ENCODE peak calls at places on chromosomes 11 and 22, in eight cellular contexts. C, F, K, N, E, I, H and M are unnamed samples.

GRCh38 chr22:44963832-44964721 is 45.7 kb downstream of the PHF21B start:
- DNase-seq in N (no peak), K (no peak), I (no peak), H (no peak), C (no peak), E (no peak), F (no peak), M (no peak)

GRCh38 chr11:59510917-59511589 is at the start of gene OR4D9:
- DNase-seq in F (no peak), N (no peak), E (no peak), I (no peak), C (no peak), K (no peak), H (no peak), M (no peak)

GRCh38 chr11:134945993-134946392 is 534.0 kb upstream of the B3GAT1 start:
- DNase-seq in F (no peak), E (no peak), C (no peak), N (peak), K (no peak), I (no peak), H (no peak), M (no peak)

GRCh38 chr11:58727415-58727797 is 4.3 kb downstream of the GLYAT start:
- DNase-seq in E (no peak), K (no peak), F (no peak), N (no peak), H (no peak), C (no peak), I (no peak), M (no peak)

GRCh38 chr11:131108780-131109179 is 192.5 kb upstream of the SNX19 start:
- DNase-seq in H (peak), I (peak), C (no peak), E (no peak), K (no peak), N (no peak), F (no peak), M (no peak)

GRCh38 chr22:49016909-49017768 is 810.5 kb downstream of the BRD1 start:
- DNase-seq in F (no peak), K (no peak), C (no peak), I (no peak), N (peak), H (no peak), E (no peak), M (no peak)

GRCh38 chr11:33722579-33723234 is 13.5 kb downstream of the CD59 start:
- DNase-seq in I (peak), C (no peak), N (no peak), H (peak), F (no peak), K (no peak), E (peak), M (no peak)

GRCh38 chr11:100791873-100792272 is 104.8 kb downstream of the ARHGAP42 start:
- DNase-seq in F (no peak), C (no peak), K (no peak), I (peak), H (no peak), E (no peak), N (no peak), M (no peak)

GRCh38 chr11:92180226-92180625 is 44.4 kb upstream of the FAT3 start:
- DNase-seq in C (no peak), H (no peak), N (no peak), I (no peak), F (no peak), E (no peak), K (no peak), M (no peak)

GRCh38 chr22:50739894-50740293 is 1.9 kb downstream of the ACR start:
- DNase-seq in K (no peak), E (no peak), I (no peak), C (no peak), H (no peak), N (peak), F (no peak), M (no peak)

GRCh38 chr22:39478461-39478860 is 21.6 kb downstream of the MGAT3 start:
- DNase-seq in H (no peak), E (no peak), N (peak), K (peak), F (no peak), C (peak), I (peak), M (no peak)

GRCh38 chr11:115159122-115159665 is 345.0 kb downstream of the CADM1 start:
- DNase-seq in E (no peak), K (peak), I (no peak), F (no peak), H (no peak), N (no peak), C (no peak), M (no peak)

GRCh38 chr11:10350341-10350740 is 45.5 kb downstream of the ADM start:
- DNase-seq in C (no peak), H (peak), K (peak), N (peak), F (no peak), I (peak), E (no peak), M (no peak)

GRCh38 chr11:59261150-59261549 is 48.4 kb upstream of the MPEG1 start:
- DNase-seq in E (no peak), I (no peak), F (no peak), H (no peak), N (peak), C (no peak), K (no peak), M (no peak)

GRCh38 chr11:64076764-64077163 is 41.0 kb downstream of the FLRT1 start:
- DNase-seq in H (no peak), K (no peak), F (no peak), N (no peak), C (no peak), E (no peak), I (no peak), M (no peak)

GRCh38 chr22:19991395-19991644 is 25.3 kb downstream of the ARVCF start:
- DNase-seq in E (no peak), H (no peak), K (no peak), I (no peak), N (no peak), F (no peak), C (no peak), M (no peak)

GRCh38 chr11:102780491-102780918 is at the start of gene MMP10:
- DNase-seq in C (peak), E (no peak), K (no peak), N (peak), F (no peak), I (peak), H (peak), M (no peak)

GRCh38 chr11:14861680-14862079 is 30.4 kb downstream of the CYP2R1 start:
- DNase-seq in N (no peak), I (no peak), K (no peak), E (no peak), C (no peak), F (peak), H (no peak), M (no peak)

GRCh38 chr11:45073575-45074225 is 72.7 kb upstream of the PRDM11 start:
- DNase-seq in I (no peak), H (no peak), E (no peak), C (peak), N (no peak), K (no peak), F (no peak), M (no peak)

GRCh38 chr22:28799834-28800307 is 498 bp downstream of the XBP1 start:
- DNase-seq in E (no peak), F (peak), K (no peak), N (peak), H (peak), C (peak), I (peak), M (no peak)

GRCh38 chr22:28801845-28802594 is 1.7 kb upstream of the XBP1 start:
- DNase-seq in E (no peak), N (no peak), F (peak), I (no peak), H (peak), C (no peak), K (no peak), M (no peak)

GRCh38 chr22:28799125-28799833 is 1.1 kb downstream of the XBP1 start:
- DNase-seq in C (no peak), H (peak), K (no peak), E (no peak), F (peak), N (no peak), I (peak), M (no peak)

GRCh38 chr22:28800308-28801041 is at the start of gene XBP1:
- DNase-seq in F (peak), E (peak), K (peak), I (peak), N (peak), C (peak), H (peak), M (peak)

GRCh38 chr22:28802595-28803087 is 2.3 kb upstream of the XBP1 start:
- DNase-seq in F (no peak), C (no peak), H (no peak), I (no peak), N (no peak), K (no peak), E (no peak), M (no peak)
- TF ChIP-seq CTCF in F (peak), C (no peak), H (no peak), I (no peak), N (peak), K (peak), E (no peak), M (no peak)

DNA sequence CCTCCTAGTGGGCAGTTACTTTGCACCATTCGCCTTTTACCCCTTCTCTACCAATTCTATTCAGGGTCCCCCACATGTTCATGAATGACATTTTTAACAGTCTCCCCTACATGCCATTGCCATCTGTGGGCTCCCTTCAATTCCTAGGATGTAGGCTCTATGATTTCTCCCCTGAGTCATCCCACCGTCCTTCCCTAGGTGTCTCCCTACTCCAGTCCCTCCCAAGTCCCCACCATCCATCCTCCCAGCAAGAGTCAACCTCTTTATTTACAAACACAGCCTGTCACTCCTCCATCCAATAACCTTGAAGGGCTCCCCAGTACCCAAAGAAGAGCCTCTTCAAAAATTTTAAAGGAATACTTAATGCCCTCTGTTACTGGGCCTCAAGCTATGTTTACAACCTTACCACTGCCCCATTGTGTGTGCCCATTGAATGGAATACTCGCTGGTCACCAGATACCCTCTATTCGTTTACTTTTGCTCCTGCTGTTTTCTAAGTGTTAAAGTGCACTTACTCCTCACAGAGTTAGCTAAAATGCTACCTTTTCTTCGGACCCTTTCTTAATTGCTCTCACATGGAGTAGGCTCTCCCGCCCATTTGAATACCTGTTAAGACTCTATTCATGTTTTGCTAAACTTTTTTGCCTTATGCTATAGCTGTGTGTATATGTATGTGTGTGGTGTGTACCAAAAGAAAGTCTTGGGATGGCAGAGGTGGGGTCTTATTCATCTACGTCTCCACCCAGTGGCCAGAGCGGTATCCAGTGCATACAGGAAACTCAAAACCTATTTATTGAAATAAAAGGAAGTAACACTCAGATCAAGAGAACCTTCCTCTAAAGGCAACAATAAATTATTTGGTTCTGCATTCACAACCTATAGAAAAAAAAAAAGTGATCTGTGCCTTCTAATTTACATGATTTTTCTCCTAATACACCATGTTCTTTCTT is 235.8 kb upstream of the CCDC90B start:
- DNase-seq in N (peak), K (peak), E (no peak), H (peak), I (peak), C (peak), F (no peak), M (no peak)
- TF ChIP-seq CTCF in N (peak), K (peak), E (peak), H (peak), I (peak), C (no peak), F (no peak), M (peak)

DNA sequence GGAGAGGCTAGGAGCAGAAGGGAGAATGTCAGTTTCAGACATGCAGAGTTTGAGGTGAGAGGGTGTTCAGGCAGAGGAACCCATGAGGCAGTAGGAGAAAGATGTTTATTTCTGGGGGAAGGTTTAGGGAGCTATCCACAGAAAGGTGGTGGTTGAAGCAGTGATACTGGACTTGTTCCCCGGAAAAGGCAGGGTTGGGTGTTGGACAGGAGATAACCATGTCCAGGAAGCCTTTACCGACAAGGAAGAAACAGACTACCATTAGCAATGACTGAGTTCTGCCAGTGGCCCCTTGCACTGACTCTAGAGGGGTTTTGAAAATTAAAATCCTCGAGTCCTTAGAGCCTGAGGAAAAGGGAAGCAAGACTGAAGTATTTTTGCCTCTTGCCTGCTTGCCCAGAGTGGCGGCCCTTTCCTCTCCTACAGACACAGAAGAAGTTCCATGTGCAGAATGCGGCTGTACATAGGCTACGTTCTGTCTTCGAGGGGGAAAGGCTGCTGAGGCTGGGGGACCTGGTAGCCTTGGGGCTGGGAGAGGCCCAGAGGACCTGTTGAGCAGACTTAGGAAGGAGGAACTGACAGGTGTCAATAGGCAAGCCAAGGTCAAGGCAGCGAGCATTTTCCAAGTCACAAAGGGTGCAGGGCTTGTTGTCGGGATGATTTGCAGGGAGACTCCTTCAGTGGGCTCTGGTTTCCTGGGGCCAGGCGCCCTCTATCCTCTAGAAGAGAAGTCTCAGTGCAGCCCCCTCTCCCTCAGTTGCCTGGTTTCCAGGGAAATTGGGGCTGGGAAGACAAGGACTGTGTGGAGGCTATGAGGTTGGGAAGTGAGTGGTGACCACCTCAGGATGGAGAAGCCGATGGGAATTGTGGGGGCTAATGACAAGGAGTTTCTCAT is 146.7 kb downstream of the LDLRAD3 start:
- DNase-seq in F (no peak), E (no peak), I (no peak), C (no peak), K (no peak), H (no peak), N (peak), M (no peak)
- TF ChIP-seq CTCF in F (no peak), E (no peak), I (no peak), C (no peak), K (no peak), H (no peak), N (peak), M (no peak)

GRCh38 chr11:77820565-77821348 is at the start of the genes AAMDC and RSF1:
- DNase-seq in I (peak), K (peak), C (peak), F (peak), E (peak), N (peak), H (peak), M (peak)

GRCh38 chr11:77819921-77820564 is 479 bp downstream of the RSF1 start:
- DNase-seq in I (peak), E (peak), H (peak), K (peak), N (peak), F (peak), C (peak), M (no peak)

GRCh38 chr11:77821349-77821851 is 456 bp downstream of the AAMDC start:
- DNase-seq in E (peak), H (peak), C (peak), I (peak), K (peak), N (no peak), F (peak), M (no peak)

GRCh38 chr11:77815459-77815858 is 5.1 kb downstream of the RSF1 start:
- DNase-seq in F (no peak), I (no peak), C (no peak), K (no peak), N (no peak), E (no peak), H (no peak), M (no peak)

GRCh38 chr11:77819411-77819920 is 1.1 kb downstream of the RSF1 start:
- DNase-seq in E (peak), H (peak), C (peak), N (peak), I (peak), K (peak), F (peak), M (no peak)
- TF ChIP-seq CTCF in E (no peak), H (no peak), C (peak), N (peak), I (peak), K (no peak), F (no peak), M (no peak)

GRCh38 chr22:23790819-23791736 is 4.3 kb downstream of the SMARCB1 start:
- DNase-seq in I (peak), N (no peak), K (no peak), H (peak), C (no peak), E (no peak), F (no peak), M (no peak)

GRCh38 chr22:23796461-23796860 is 9.7 kb downstream of the SMARCB1 start:
- DNase-seq in C (no peak), I (no peak), H (peak), E (no peak), N (no peak), F (no peak), K (no peak), M (no peak)

GRCh38 chr22:23791737-23792645 is 5.2 kb downstream of the SMARCB1 start:
- DNase-seq in C (no peak), E (no peak), N (no peak), I (no peak), H (peak), K (no peak), F (no peak), M (no peak)

GRCh38 chr22:23789638-23790037 is 2.9 kb downstream of the SMARCB1 start:
- DNase-seq in N (peak), E (no peak), F (no peak), C (peak), I (no peak), K (no peak), H (no peak), M (no peak)

DNA sequence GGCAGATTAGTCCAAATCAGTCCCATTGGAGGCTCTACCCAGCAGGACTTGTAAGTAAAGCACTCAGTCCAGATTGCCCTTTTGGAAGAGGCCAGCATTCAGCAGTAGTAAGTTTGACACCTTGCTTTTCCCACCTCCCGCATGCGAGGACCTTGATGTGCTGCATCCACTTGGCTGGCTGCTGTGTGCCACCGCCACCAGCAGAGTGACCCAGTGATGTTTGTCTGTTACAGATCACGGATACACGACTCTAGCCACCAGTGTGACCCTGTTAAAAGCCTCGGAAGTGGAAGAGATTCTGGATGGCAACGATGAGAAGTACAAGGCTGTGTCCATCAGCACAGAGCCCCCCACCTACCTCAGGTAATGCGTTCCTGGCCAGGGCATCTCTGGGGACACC is 6.6 kb downstream of the SMARCB1 start:
- DNase-seq in I (no peak), H (no peak), E (no peak), K (no peak), F (no peak), N (peak), C (no peak), M (no peak)
- TF ChIP-seq CTCF in I (no peak), H (no peak), E (no peak), K (no peak), F (no peak), N (peak), C (no peak), M (no peak)

DNA sequence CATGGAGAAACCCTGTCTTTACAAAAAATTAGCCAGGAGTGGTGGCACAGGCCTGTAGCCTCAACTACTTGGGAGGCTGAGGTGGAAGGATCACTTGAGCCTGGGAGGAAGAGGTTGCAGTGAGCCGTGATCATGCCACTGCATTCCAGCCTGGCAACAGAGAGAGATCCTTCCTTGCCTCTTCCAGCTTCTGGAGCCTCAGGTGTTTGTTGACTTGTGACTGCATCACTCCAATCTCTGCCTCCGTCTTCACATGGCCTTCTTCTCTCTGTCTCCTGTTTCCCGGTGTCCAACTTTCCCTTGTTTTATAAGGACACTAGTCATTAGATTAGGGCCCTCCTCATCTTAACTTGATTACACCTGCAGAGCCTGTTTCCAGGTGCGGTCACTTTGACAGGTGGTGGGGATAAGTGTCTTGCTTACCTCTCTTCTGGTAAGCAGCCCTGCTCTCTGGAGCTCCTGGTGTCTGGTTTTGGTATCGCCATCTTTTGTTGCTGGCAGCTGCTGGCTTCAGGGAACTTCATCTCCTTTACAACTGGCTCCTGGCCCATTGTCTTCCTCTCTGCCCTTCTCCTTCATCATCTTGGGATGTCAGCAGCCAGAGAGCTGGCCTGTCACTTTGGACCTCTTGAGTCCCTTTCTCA is 8.2 kb upstream of the USP2 start:
- DNase-seq in C (no peak), K (peak), H (no peak), F (no peak), I (no peak), N (peak), E (peak), M (no peak)
- TF ChIP-seq CTCF in C (peak), K (peak), H (peak), F (peak), I (peak), N (peak), E (peak), M (no peak)

GRCh38 chr11:127003260-127003981 is 2.9 kb upstream of the KIRREL3 start:
- DNase-seq in N (peak), K (no peak), F (no peak), I (peak), C (peak), E (peak), H (no peak), M (peak)
- TF ChIP-seq CTCF in N (peak), K (no peak), F (peak), I (peak), C (peak), E (no peak), H (peak), M (peak)

GRCh38 chr11:61764606-61765260 is 12.3 kb downstream of the MYRF start:
- DNase-seq in E (no peak), I (no peak), H (no peak), F (no peak), N (peak), C (peak), K (no peak), M (no peak)
- TF ChIP-seq CTCF in E (no peak), I (no peak), H (no peak), F (no peak), N (peak), C (no peak), K (no peak), M (no peak)

GRCh38 chr22:46985507-46985882 is 223.0 kb downstream of the TBC1D22A start:
- DNase-seq in I (no peak), N (no peak), E (no peak), K (no peak), F (no peak), C (no peak), H (peak), M (no peak)
- TF ChIP-seq CTCF in I (peak), N (no peak), E (no peak), K (no peak), F (no peak), C (peak), H (peak), M (no peak)

GRCh38 chr11:20782771-20783170 is 113.4 kb downstream of the NELL1 start:
- DNase-seq in H (no peak), N (no peak), C (no peak), E (no peak), I (no peak), F (no peak), K (no peak), M (no peak)
- TF ChIP-seq CTCF in H (no peak), N (no peak), C (no peak), E (no peak), I (no peak), F (no peak), K (no peak), M (no peak)